ENCODE peak calls at places on chromosomes 4 and X, in six cellular contexts. P is pancreas, N is OCI-LY7, B is H1, D is cardiac fibroblast, M is AG04449. U is an unnamed sample.

GRCh38 chrX:151922692-151923091 is 10.0 kb downstream of the MAGEA4 start:
- DNase-seq in D (no peak), M (no peak), N (no peak), P (no peak), B (no peak), U (no peak)

GRCh38 chr4:160745126-160745525 is 1418.7 kb downstream of the FSTL5 start:
- DNase-seq in N (no peak), B (no peak), P (no peak), M (no peak), D (no peak), U (no peak)

GRCh38 chr4:8427761-8428287 is 12.7 kb downstream of the ACOX3 start:
- DNase-seq in B (no peak), M (no peak), P (no peak), N (peak), D (peak), U (no peak)

GRCh38 chr4:4320951-4321714 is 31.1 kb downstream of the ZBTB49 start:
- DNase-seq in D (no peak), M (no peak), P (no peak), B (no peak), N (no peak), U (no peak)

GRCh38 chr4:157832596-157832995 is 340.2 kb downstream of the GASK1B start:
- DNase-seq in P (no peak), M (no peak), N (no peak), B (no peak), D (no peak), U (no peak)

GRCh38 chrX:45614853-45615252 is 414.2 kb upstream of the DIPK2B start:
- DNase-seq in D (no peak), P (no peak), B (no peak), M (no peak), N (no peak), U (no peak)

GRCh38 chr4:176959980-176960379 is 167.3 kb upstream of the VEGFC start:
- DNase-seq in M (no peak), N (no peak), D (no peak), B (no peak), P (no peak), U (no peak)

GRCh38 chr4:137610960-137611359 is 78.7 kb upstream of the PCDH18 start:
- DNase-seq in D (peak), M (no peak), P (no peak), B (no peak), N (no peak), U (peak)

GRCh38 chrX:34658316-34658715 is 1.2 kb upstream of the TMEM47 start:
- DNase-seq in B (no peak), M (peak), N (no peak), D (peak), P (no peak), U (no peak)

GRCh38 chr4:41297832-41298231 is 41.1 kb downstream of the UCHL1 start:
- DNase-seq in N (no peak), P (no peak), B (no peak), M (no peak), D (no peak), U (no peak)

GRCh38 chr4:2537011-2537830 is 774 bp downstream of the FAM193A start:
- DNase-seq in M (no peak), N (peak), P (peak), D (peak), B (no peak), U (no peak)

GRCh38 chr4:48910511-48910910 is 3.9 kb upstream of the OCIAD2 start:
- DNase-seq in M (no peak), D (no peak), P (no peak), N (no peak), B (no peak), U (no peak)

GRCh38 chrX:23118163-23118562 is 118.4 kb downstream of the DDX53 start:
- DNase-seq in M (no peak), B (no peak), D (no peak), N (no peak), P (no peak), U (no peak)

GRCh38 chr4:128385683-128386304 is 98.2 kb upstream of the PGRMC2 start:
- DNase-seq in N (no peak), B (no peak), P (no peak), D (peak), M (no peak), U (no peak)

GRCh38 chr4:90126805-90127204 is 389 bp upstream of the CCSER1 start:
- DNase-seq in B (no peak), N (no peak), P (no peak), D (no peak), M (no peak), U (no peak)

GRCh38 chrX:45760187-45760742 is 559.6 kb upstream of the DIPK2B start:
- DNase-seq in P (no peak), D (no peak), B (no peak), M (no peak), N (no peak), U (no peak)

GRCh38 chr4:181967401-181967800 is 275.8 kb upstream of the TENM3 start:
- DNase-seq in D (no peak), M (no peak), N (no peak), P (no peak), B (no peak), U (no peak)

GRCh38 chr4:54940996-54941395 is 184.4 kb downstream of the KDR start:
- DNase-seq in B (no peak), D (no peak), N (peak), P (no peak), M (no peak), U (no peak)

GRCh38 chr4:54942735-54943134 is 182.7 kb downstream of the KDR start:
- DNase-seq in N (peak), P (no peak), D (no peak), M (no peak), B (no peak), U (no peak)

GRCh38 chr4:54941994-54942552 is 183.3 kb downstream of the KDR start:
- DNase-seq in P (no peak), D (peak), B (no peak), M (no peak), N (peak), U (no peak)

DNA sequence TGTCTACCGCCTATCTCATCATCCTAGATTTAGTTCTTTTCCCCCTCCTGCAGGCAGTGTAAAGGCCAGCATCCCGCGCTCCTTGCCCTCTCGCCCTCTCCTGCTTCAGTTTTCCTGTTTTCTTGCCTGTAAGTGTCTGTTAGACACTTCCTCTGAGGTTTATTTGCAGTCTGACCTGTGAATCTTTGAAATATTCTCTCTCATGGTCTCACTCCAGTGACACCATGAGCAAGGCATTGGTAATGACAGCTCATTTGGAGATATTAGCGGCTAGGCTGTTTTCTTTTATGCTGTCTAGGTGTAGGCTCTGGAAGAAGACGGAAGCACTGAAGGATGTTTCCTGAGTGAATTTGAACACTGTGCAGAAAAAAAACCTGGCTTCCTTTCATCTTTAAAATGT is 179.6 kb downstream of the KDR start:
- DNase-seq in D (no peak), N (peak), B (no peak), P (no peak), M (no peak), U (no peak)
- TF ChIP-seq CTCF in D (no peak), N (no peak), B (peak), P (no peak), M (no peak), U (no peak)

DNA sequence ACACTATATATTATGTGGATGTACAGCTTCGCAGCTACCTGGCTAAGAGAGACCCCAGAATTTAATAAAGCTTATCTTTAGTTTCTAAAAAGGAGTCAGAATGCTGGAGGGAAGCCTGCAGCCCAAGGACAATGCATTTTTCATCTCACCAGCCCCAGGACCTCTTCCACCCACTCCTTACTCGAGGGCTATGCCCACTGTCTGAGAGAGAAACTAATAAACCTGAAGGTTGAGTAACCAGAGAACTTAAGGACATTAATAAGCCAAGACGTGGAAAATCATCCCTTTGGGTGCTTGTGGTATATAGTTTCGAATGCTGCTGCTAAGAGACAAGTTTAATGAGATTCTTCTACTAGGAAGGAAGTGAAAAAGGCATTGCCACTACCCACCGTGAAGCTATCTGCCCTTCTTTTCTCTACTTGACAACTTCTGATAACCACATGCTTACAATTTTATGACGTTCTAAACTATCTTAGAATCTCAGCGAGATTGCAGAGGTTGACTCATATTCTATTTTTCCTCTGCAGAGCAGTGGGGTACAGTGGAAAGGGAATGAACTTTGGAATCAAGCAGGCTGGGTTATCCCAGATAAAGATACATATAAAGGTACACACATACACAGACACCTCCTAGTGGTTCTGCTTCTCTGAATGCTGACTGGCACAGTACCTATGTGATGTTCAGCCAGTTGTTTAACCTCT is 3.3 kb downstream of the RELL1 start:
- DNase-seq in B (no peak), P (no peak), M (no peak), N (peak), D (no peak), U (no peak)
- TF ChIP-seq CTCF in B (no peak), P (no peak), M (no peak), N (peak), D (no peak), U (no peak)

GRCh38 chr4:77617203-77617602 is 11.6 kb downstream of the CXCL13 start:
- DNase-seq in P (no peak), M (no peak), B (no peak), N (no peak), D (no peak), U (no peak)

GRCh38 chr4:77615153-77615552 is 9.5 kb downstream of the CXCL13 start:
- DNase-seq in D (no peak), M (no peak), P (no peak), B (no peak), N (no peak), U (no peak)

GRCh38 chr4:77621254-77621653 is 15.6 kb downstream of the CXCL13 start:
- DNase-seq in N (no peak), M (no peak), P (no peak), D (no peak), B (no peak), U (no peak)

GRCh38 chr4:77618383-77619241 is 13.0 kb downstream of the CXCL13 start:
- DNase-seq in P (no peak), D (peak), N (peak), B (peak), M (peak), U (peak)

DNA sequence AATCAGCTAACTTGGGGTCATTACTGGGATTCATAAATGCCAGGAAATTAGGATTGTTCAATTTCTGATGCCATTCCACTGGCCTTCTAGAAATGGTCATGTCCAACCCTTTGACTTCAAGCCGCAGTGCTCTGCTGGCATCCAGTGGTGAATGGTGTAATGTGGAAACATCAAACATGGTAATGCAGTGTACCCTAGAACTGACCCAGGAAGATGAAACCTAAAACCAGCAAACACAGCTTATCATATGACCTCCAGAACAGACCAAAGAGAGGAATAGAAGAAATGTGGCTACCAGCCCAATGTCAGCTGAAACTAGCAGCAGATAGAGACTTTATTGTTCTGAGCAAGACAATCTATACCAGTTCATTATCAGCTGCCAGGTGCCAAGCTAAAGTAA is 13.8 kb downstream of the CXCL13 start:
- DNase-seq in B (no peak), N (no peak), P (no peak), M (no peak), D (peak), U (no peak)
- TF ChIP-seq CTCF in B (no peak), N (no peak), P (no peak), M (no peak), D (no peak), U (no peak)

DNA sequence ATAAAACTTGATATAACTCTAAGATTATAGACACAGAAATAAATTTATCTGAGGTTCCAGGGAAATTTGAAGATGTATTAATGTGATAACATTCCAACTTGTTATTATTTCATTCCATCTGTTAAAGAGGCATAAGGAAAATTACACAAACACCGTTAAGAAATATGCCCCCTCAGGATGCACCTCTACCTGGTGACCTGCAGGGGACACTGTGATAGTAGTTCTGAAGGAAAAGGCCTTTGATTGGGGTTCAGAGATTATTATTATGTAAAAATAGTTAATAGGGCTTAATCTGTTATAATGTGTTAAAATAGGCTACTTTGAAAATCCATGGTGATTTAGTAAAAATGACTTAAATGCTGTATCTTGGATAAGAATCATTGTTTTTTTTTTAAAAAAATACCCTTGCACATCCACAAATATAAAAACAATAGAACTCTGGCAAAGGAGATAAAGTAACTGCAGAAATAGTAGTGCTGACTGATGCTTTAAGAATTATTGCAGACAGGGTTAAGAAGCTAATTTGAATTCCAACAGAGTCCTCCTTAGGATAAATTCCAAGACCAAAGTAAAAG is 6.1 kb upstream of the ABRAXAS1 start:
- DNase-seq in B (no peak), D (peak), P (no peak), M (no peak), N (peak), U (peak)
- TF ChIP-seq CTCF in B (peak), D (peak), P (peak), M (peak), N (peak), U (peak)

DNA sequence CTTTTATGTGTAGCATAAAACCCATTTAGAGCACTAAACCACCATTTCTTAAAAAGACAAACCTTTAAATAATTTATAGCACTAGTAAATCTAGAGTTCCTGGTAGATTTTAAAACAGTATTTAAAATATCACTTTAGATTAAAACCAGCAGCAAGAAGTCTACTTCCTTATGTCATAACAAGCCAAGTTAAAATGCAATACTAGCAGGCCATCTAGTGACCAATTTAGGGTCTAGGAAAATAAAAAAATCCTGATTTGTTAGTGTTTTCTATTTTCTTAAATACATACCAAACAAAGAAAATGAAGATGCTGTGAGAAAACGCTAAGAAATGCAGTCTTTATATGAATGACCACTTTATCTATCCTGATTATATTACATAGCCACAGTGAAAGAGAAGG is 53.9 kb downstream of the PAPSS1 start:
- DNase-seq in M (no peak), P (no peak), B (no peak), N (peak), D (peak), U (no peak)
- TF ChIP-seq CTCF in M (peak), P (peak), B (no peak), N (peak), D (peak), U (peak)

GRCh38 chrX:144896323-144896722 is 351.0 kb upstream of the SPANXN1 start:
- DNase-seq in D (no peak), P (no peak), M (no peak), N (no peak), B (no peak), U (no peak)
- TF ChIP-seq CTCF in D (peak), P (no peak), M (no peak), N (peak), B (peak), U (no peak)

DNA sequence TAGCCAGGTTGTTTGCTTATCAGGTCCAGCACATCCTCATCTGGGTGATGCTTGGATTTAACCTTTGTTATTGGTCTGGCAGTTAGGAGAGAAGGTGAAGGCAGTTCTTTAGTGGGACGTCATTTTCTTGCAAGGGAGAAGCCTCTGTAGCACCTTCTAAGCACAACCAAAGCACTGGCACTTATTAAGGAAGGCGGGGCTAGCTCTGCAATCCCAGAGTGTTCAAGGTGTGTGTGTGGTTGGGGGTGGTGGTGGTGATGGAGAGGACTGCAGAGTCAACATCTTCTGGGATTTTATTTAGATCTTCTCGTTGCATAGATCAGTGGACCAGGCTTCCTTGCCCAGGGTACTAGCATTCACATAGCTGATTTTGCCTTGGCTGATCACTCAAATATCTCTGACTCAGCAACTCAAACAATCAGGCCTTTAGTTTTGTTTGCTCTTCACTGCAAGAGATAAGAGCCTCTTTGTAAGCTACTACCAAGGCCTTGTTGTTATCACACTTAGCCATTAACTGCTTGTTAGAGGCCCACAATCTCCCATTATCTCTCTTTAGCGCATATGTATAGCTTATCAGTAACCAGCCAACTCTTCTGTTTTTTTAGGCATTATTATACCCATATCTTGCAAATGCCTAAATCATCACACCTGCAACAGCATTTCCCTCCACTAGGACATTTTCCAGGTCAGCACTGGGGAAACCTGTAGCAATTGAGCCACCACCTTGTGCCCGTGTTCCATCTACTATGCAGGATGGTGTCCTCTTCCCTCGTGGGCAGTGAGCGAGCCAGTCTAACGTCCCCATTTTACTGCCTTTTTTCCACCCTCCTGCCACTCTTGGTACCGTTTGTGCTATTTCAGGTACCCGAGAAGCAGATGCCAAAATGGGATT is 36.5 kb upstream of the LINC00632 start:
- DNase-seq in M (no peak), P (no peak), N (no peak), D (no peak), B (no peak), U (no peak)
- TF ChIP-seq CTCF in M (no peak), P (no peak), N (no peak), D (no peak), B (no peak), U (no peak)

DNA sequence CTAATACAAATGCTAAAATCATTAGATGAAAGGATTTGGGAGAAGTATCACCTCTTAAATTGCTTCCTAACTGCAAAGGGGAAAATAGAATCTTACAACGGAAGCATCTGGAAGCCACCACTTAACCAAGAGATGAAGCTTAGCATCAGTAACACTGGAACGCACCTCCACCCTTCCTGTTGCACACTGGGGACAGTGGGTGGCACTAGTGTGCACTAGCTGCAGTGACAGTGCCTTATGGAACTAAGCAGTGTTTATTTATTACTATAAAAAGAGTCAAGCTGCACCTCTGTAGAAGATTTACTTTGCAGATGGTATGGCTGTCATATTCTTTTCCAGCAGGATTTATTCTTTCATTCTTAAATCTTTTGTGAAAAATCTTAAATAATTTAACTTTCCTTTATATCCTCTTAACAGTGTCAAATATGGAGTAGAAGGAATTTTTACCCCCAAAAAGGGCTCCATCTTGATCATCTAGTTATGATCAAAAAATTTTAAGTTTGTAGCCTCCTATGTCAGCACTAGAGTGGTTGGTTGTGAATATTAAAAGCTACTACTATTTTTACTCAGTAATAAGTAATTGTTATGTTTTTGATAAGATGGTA is 76.7 kb downstream of the SCD5 start:
- DNase-seq in D (no peak), B (no peak), P (no peak), N (peak), M (no peak), U (peak)
- TF ChIP-seq CTCF in D (peak), B (peak), P (peak), N (peak), M (peak), U (peak)

GRCh38 chr4:87114245-87115062 is 106.0 kb downstream of the KLHL8 start:
- DNase-seq in N (no peak), M (no peak), B (no peak), D (no peak), P (peak), U (no peak)
- TF ChIP-seq CTCF in N (peak), M (no peak), B (peak), D (peak), P (no peak), U (peak)

U was measured in HFF-Myc.